ENCODE peak calls at places on chromosomes 13 and 19, in eight cellular contexts. L, A, F, C, X, G, B and U are unnamed samples.
A peak's percentile ranks its signal among the peaks of the same experiment; 100 is the strongest.

GRCh38 chr19:13079542-13079986 is 23.1 kb downstream of the LYL1 start:
- DNase-seq in L (peak; percentile 59), A (no peak), F (no peak), C (no peak), X (no peak), G (no peak), B (no peak), U (no peak)

GRCh38 chr19:3398114-3398899 is 31.9 kb downstream of the NFIC start:
- DNase-seq in L (no peak), A (peak; percentile 38), F (no peak), C (peak; percentile 21), X (no peak), G (peak; percentile 66), B (peak; percentile 77), U (peak; percentile 88)

GRCh38 chr19:23718802-23719201 is 31.8 kb upstream of the ZNF675 start:
- DNase-seq in L (no peak), A (no peak), F (no peak), C (no peak), X (no peak), G (no peak), B (no peak), U (no peak)

GRCh38 chr13:59641261-59641660 is 522.5 kb downstream of the DIAPH3 start:
- DNase-seq in L (no peak), A (no peak), F (no peak), C (no peak), X (no peak), G (no peak), B (no peak), U (no peak)

GRCh38 chr13:30382836-30383525 is 39.3 kb upstream of the UBE2L5 start:
- DNase-seq in L (no peak), A (no peak), F (no peak), C (no peak), X (no peak), G (no peak), B (no peak), U (no peak)

GRCh38 chr19:9584073-9584833 is at the start of gene ZNF121:
- DNase-seq in L (peak; percentile 86), A (peak; percentile 62), F (peak; percentile 85), C (peak; percentile 88), X (peak; percentile 77), G (peak; percentile 64), B (peak; percentile 87), U (peak; percentile 82)

GRCh38 chr13:66210677-66211076 is 1019.5 kb downstream of the PCDH9 start:
- DNase-seq in L (peak; percentile 26), A (no peak), F (peak; percentile 83), C (no peak), X (peak; percentile 63), G (no peak), B (no peak), U (no peak)

GRCh38 chr19:47540748-47541147 is 25.9 kb upstream of the NAPA start:
- DNase-seq in L (peak; percentile 52), A (no peak), F (peak; percentile 31), C (no peak), X (no peak), G (no peak), B (no peak), U (no peak)

GRCh38 chr19:15330801-15331418 is 1.4 kb downstream of the BRD4 start:
- DNase-seq in L (peak; percentile 79), A (no peak), F (peak; percentile 94), C (no peak), X (no peak), G (no peak), B (no peak), U (no peak)

GRCh38 chr19:41774515-41774980 is 19.2 kb downstream of the CEACAM6 start:
- DNase-seq in L (no peak), A (no peak), F (no peak), C (no peak), X (peak; percentile 88), G (no peak), B (no peak), U (no peak)

GRCh38 chr19:17078920-17079709 is 3.5 kb downstream of the MYO9B start:
- DNase-seq in L (no peak), A (no peak), F (no peak), C (no peak), X (no peak), G (peak; percentile 32), B (no peak), U (peak; percentile 71)

GRCh38 chr13:110711778-110712070 is 1.8 kb upstream of the ING1 start:
- DNase-seq in L (no peak), A (no peak), F (peak; percentile 17), C (no peak), X (no peak), G (no peak), B (no peak), U (no peak)

GRCh38 chr19:41744850-41745249 is 10.5 kb upstream of the CEACAM6 start:
- DNase-seq in L (no peak), A (no peak), F (no peak), C (no peak), X (no peak), G (no peak), B (no peak), U (no peak)

GRCh38 chr19:15367439-15367838 is 12.1 kb downstream of the AKAP8 start:
- DNase-seq in L (no peak), A (no peak), F (no peak), C (no peak), X (no peak), G (no peak), B (no peak), U (no peak)

GRCh38 chr13:50072676-50073075 is 57.4 kb downstream of the KCNRG start:
- DNase-seq in L (no peak), A (no peak), F (no peak), C (no peak), X (no peak), G (no peak), B (no peak), U (no peak)

GRCh38 chr13:29411493-29411892 is 184.0 kb downstream of the SLC7A1 start:
- DNase-seq in L (no peak), A (no peak), F (peak; percentile 39), C (no peak), X (no peak), G (no peak), B (no peak), U (no peak)

GRCh38 chr19:1269478-1270167 is 491 bp downstream of the CIRBP start:
- DNase-seq in L (peak; percentile 94), A (peak; percentile 54), F (peak; percentile 86), C (peak; percentile 86), X (no peak), G (peak; percentile 84), B (peak; percentile 92), U (peak; percentile 81)

GRCh38 chr13:48892311-48892710 is 83.4 kb upstream of the FNDC3A start:
- DNase-seq in L (peak; percentile 53), A (no peak), F (peak; percentile 84), C (no peak), X (peak; percentile 59), G (no peak), B (no peak), U (no peak)

GRCh38 chr13:109785141-109785891 is 1.1 kb downstream of the IRS2 start:
- DNase-seq in L (peak; percentile 45), A (no peak), F (peak; percentile 62), C (peak; percentile 61), X (no peak), G (no peak), B (peak; percentile 53), U (no peak)